ENCODE peak calls at places on chromosomes 2 and 18, in four cellular contexts. One of them, this sample, is unnamed.
A peak's percentile ranks its signal among the peaks of the same experiment; 100 is the strongest.

GRCh38 chr2:23943666-23944065 is 3.4 kb downstream of the UBXN2A start:
- DNase-seq in germinal center: no peak
- DNase-seq in stimulated activated CD4-positive, alpha-beta T cell treated with anti-CD3 and anti-CD28 coated beads, Interleukin-2, amount 100 ng/mL, for 48 hours: no peak
- DNase-seq in heart left ventricle: no peak
- DNase-seq in this sample: no peak

GRCh38 chr2:15673919-15674636 is 82.4 kb downstream of the DDX1 start:
- DNase-seq in germinal center: no peak
- DNase-seq in stimulated activated CD4-positive, alpha-beta T cell treated with anti-CD3 and anti-CD28 coated beads, Interleukin-2, amount 100 ng/mL, for 48 hours: no peak
- DNase-seq in heart left ventricle: no peak
- DNase-seq in this sample: no peak

GRCh38 chr2:149431337-149431736 is 101.0 kb downstream of the LYPD6 start:
- DNase-seq in germinal center: no peak
- DNase-seq in stimulated activated CD4-positive, alpha-beta T cell treated with anti-CD3 and anti-CD28 coated beads, Interleukin-2, amount 100 ng/mL, for 48 hours: no peak
- DNase-seq in heart left ventricle: no peak
- DNase-seq in this sample: peak; percentile 68

GRCh38 chr2:201633862-201634261 is 9.4 kb downstream of the TMEM237 start:
- DNase-seq in germinal center: no peak
- DNase-seq in stimulated activated CD4-positive, alpha-beta T cell treated with anti-CD3 and anti-CD28 coated beads, Interleukin-2, amount 100 ng/mL, for 48 hours: no peak
- DNase-seq in heart left ventricle: no peak
- DNase-seq in this sample: no peak

GRCh38 chr2:25585189-25585588 is 88.2 kb downstream of the DTNB start:
- DNase-seq in germinal center: no peak
- DNase-seq in stimulated activated CD4-positive, alpha-beta T cell treated with anti-CD3 and anti-CD28 coated beads, Interleukin-2, amount 100 ng/mL, for 48 hours: no peak
- DNase-seq in heart left ventricle: no peak
- DNase-seq in this sample: no peak

GRCh38 chr2:43944915-43945314 is 50.9 kb downstream of the LRPPRC start:
- DNase-seq in germinal center: no peak
- DNase-seq in stimulated activated CD4-positive, alpha-beta T cell treated with anti-CD3 and anti-CD28 coated beads, Interleukin-2, amount 100 ng/mL, for 48 hours: no peak
- DNase-seq in heart left ventricle: no peak
- DNase-seq in this sample: no peak

GRCh38 chr2:142130111-142131015 is 453 bp downstream of the LRP1B start:
- DNase-seq in germinal center: peak; percentile 3
- DNase-seq in stimulated activated CD4-positive, alpha-beta T cell treated with anti-CD3 and anti-CD28 coated beads, Interleukin-2, amount 100 ng/mL, for 48 hours: no peak
- DNase-seq in heart left ventricle: peak; percentile 30
- DNase-seq in this sample: peak; percentile 40

GRCh38 chr2:128457716-128458115 is 139.0 kb upstream of the HS6ST1 start:
- DNase-seq in germinal center: no peak
- DNase-seq in stimulated activated CD4-positive, alpha-beta T cell treated with anti-CD3 and anti-CD28 coated beads, Interleukin-2, amount 100 ng/mL, for 48 hours: no peak
- DNase-seq in heart left ventricle: no peak
- DNase-seq in this sample: peak; percentile 15

GRCh38 chr2:62814132-62814531 is 108.6 kb downstream of the EHBP1 start:
- DNase-seq in germinal center: no peak
- DNase-seq in stimulated activated CD4-positive, alpha-beta T cell treated with anti-CD3 and anti-CD28 coated beads, Interleukin-2, amount 100 ng/mL, for 48 hours: no peak
- DNase-seq in heart left ventricle: no peak
- DNase-seq in this sample: peak; percentile 59

GRCh38 chr2:156366747-156367146 is 34.2 kb upstream of the NR4A2 start:
- DNase-seq in germinal center: no peak
- DNase-seq in stimulated activated CD4-positive, alpha-beta T cell treated with anti-CD3 and anti-CD28 coated beads, Interleukin-2, amount 100 ng/mL, for 48 hours: no peak
- DNase-seq in heart left ventricle: no peak
- DNase-seq in this sample: no peak

GRCh38 chr18:78525364-78526111 is 454.1 kb upstream of the SALL3 start:
- DNase-seq in germinal center: no peak
- DNase-seq in stimulated activated CD4-positive, alpha-beta T cell treated with anti-CD3 and anti-CD28 coated beads, Interleukin-2, amount 100 ng/mL, for 48 hours: no peak
- DNase-seq in heart left ventricle: no peak
- DNase-seq in this sample: no peak

GRCh38 chr2:50315366-50315765 is 716.6 kb downstream of the NRXN1 start:
- DNase-seq in germinal center: no peak
- DNase-seq in stimulated activated CD4-positive, alpha-beta T cell treated with anti-CD3 and anti-CD28 coated beads, Interleukin-2, amount 100 ng/mL, for 48 hours: no peak
- DNase-seq in heart left ventricle: no peak
- DNase-seq in this sample: no peak

GRCh38 chr2:71453404-71454220 is at the start of gene DYSF:
- DNase-seq in germinal center: no peak
- DNase-seq in stimulated activated CD4-positive, alpha-beta T cell treated with anti-CD3 and anti-CD28 coated beads, Interleukin-2, amount 100 ng/mL, for 48 hours: no peak
- DNase-seq in heart left ventricle: peak; percentile 85
- DNase-seq in this sample: no peak

GRCh38 chr2:237154050-237154638 is 68.5 kb downstream of the COPS8 start:
- DNase-seq in germinal center: peak; percentile 31
- DNase-seq in stimulated activated CD4-positive, alpha-beta T cell treated with anti-CD3 and anti-CD28 coated beads, Interleukin-2, amount 100 ng/mL, for 48 hours: peak; percentile 58
- DNase-seq in heart left ventricle: no peak
- DNase-seq in this sample: peak; percentile 45

GRCh38 chr2:171590116-171590515 is 67.8 kb downstream of the CYBRD1 start:
- DNase-seq in germinal center: no peak
- DNase-seq in stimulated activated CD4-positive, alpha-beta T cell treated with anti-CD3 and anti-CD28 coated beads, Interleukin-2, amount 100 ng/mL, for 48 hours: no peak
- DNase-seq in heart left ventricle: no peak
- DNase-seq in this sample: no peak

GRCh38 chr2:52084760-52085159 is 1052.8 kb upstream of the NRXN1 start:
- DNase-seq in germinal center: no peak
- DNase-seq in stimulated activated CD4-positive, alpha-beta T cell treated with anti-CD3 and anti-CD28 coated beads, Interleukin-2, amount 100 ng/mL, for 48 hours: no peak
- DNase-seq in heart left ventricle: no peak
- DNase-seq in this sample: no peak

GRCh38 chr18:3447035-3447894 is 2.7 kb upstream of the TGIF1 start:
- DNase-seq in germinal center: no peak
- DNase-seq in stimulated activated CD4-positive, alpha-beta T cell treated with anti-CD3 and anti-CD28 coated beads, Interleukin-2, amount 100 ng/mL, for 48 hours: peak; percentile 38
- DNase-seq in heart left ventricle: peak; percentile 38
- DNase-seq in this sample: peak; percentile 51

GRCh38 chr2:108288534-108289106 is at the start of gene SULT1C2:
- DNase-seq in germinal center: no peak
- DNase-seq in stimulated activated CD4-positive, alpha-beta T cell treated with anti-CD3 and anti-CD28 coated beads, Interleukin-2, amount 100 ng/mL, for 48 hours: no peak
- DNase-seq in heart left ventricle: peak; percentile 40
- DNase-seq in this sample: no peak

GRCh38 chr18:24595556-24595955 is 135.1 kb downstream of the HRH4 start:
- DNase-seq in germinal center: no peak
- DNase-seq in stimulated activated CD4-positive, alpha-beta T cell treated with anti-CD3 and anti-CD28 coated beads, Interleukin-2, amount 100 ng/mL, for 48 hours: no peak
- DNase-seq in heart left ventricle: no peak
- DNase-seq in this sample: no peak

GRCh38 chr2:41937464-41937861 is 110.4 kb upstream of the PKDCC start:
- DNase-seq in germinal center: no peak
- DNase-seq in stimulated activated CD4-positive, alpha-beta T cell treated with anti-CD3 and anti-CD28 coated beads, Interleukin-2, amount 100 ng/mL, for 48 hours: no peak
- DNase-seq in heart left ventricle: no peak
- DNase-seq in this sample: peak; percentile 88

GRCh38 chr2:109005686-109006204 is 16.7 kb upstream of the EDAR start:
- DNase-seq in germinal center: no peak
- DNase-seq in stimulated activated CD4-positive, alpha-beta T cell treated with anti-CD3 and anti-CD28 coated beads, Interleukin-2, amount 100 ng/mL, for 48 hours: no peak
- DNase-seq in heart left ventricle: no peak
- DNase-seq in this sample: no peak

GRCh38 chr18:35635171-35635570 is 53.6 kb downstream of the GALNT1 start:
- DNase-seq in germinal center: no peak
- DNase-seq in stimulated activated CD4-positive, alpha-beta T cell treated with anti-CD3 and anti-CD28 coated beads, Interleukin-2, amount 100 ng/mL, for 48 hours: no peak
- DNase-seq in heart left ventricle: no peak
- DNase-seq in this sample: peak; percentile 66

GRCh38 chr2:149329470-149330126 is 789 bp upstream of the LYPD6 start:
- DNase-seq in germinal center: peak; percentile 7
- DNase-seq in stimulated activated CD4-positive, alpha-beta T cell treated with anti-CD3 and anti-CD28 coated beads, Interleukin-2, amount 100 ng/mL, for 48 hours: no peak
- DNase-seq in heart left ventricle: no peak
- DNase-seq in this sample: no peak

GRCh38 chr2:112784199-112785189 is at the start of gene IL1A:
- DNase-seq in germinal center: no peak
- DNase-seq in stimulated activated CD4-positive, alpha-beta T cell treated with anti-CD3 and anti-CD28 coated beads, Interleukin-2, amount 100 ng/mL, for 48 hours: no peak
- DNase-seq in heart left ventricle: no peak
- DNase-seq in this sample: peak; percentile 73

GRCh38 chr2:119241205-119241532 is 17.5 kb downstream of the STEAP3 start:
- DNase-seq in germinal center: no peak
- DNase-seq in stimulated activated CD4-positive, alpha-beta T cell treated with anti-CD3 and anti-CD28 coated beads, Interleukin-2, amount 100 ng/mL, for 48 hours: no peak
- DNase-seq in heart left ventricle: no peak
- DNase-seq in this sample: no peak

GRCh38 chr2:15511686-15512085 is 49.4 kb downstream of the NBAS start:
- DNase-seq in germinal center: no peak
- DNase-seq in stimulated activated CD4-positive, alpha-beta T cell treated with anti-CD3 and anti-CD28 coated beads, Interleukin-2, amount 100 ng/mL, for 48 hours: no peak
- DNase-seq in heart left ventricle: no peak
- DNase-seq in this sample: no peak

GRCh38 chr18:47574966-47575365 is 323.5 kb upstream of the SKOR2 start:
- DNase-seq in germinal center: no peak
- DNase-seq in stimulated activated CD4-positive, alpha-beta T cell treated with anti-CD3 and anti-CD28 coated beads, Interleukin-2, amount 100 ng/mL, for 48 hours: no peak
- DNase-seq in heart left ventricle: no peak
- DNase-seq in this sample: no peak

GRCh38 chr2:48423376-48423775 is 106.6 kb upstream of the STON1 start:
- DNase-seq in germinal center: no peak
- DNase-seq in stimulated activated CD4-positive, alpha-beta T cell treated with anti-CD3 and anti-CD28 coated beads, Interleukin-2, amount 100 ng/mL, for 48 hours: no peak
- DNase-seq in heart left ventricle: no peak
- DNase-seq in this sample: no peak

GRCh38 chr2:64204006-64204632 is 59.9 kb upstream of the PELI1 start:
- DNase-seq in germinal center: peak; percentile 26
- DNase-seq in stimulated activated CD4-positive, alpha-beta T cell treated with anti-CD3 and anti-CD28 coated beads, Interleukin-2, amount 100 ng/mL, for 48 hours: no peak
- DNase-seq in heart left ventricle: peak; percentile 42
- DNase-seq in this sample: peak; percentile 83

GRCh38 chr2:100785621-100786296 is 34.2 kb upstream of the NPAS2 start:
- DNase-seq in germinal center: no peak
- DNase-seq in stimulated activated CD4-positive, alpha-beta T cell treated with anti-CD3 and anti-CD28 coated beads, Interleukin-2, amount 100 ng/mL, for 48 hours: no peak
- DNase-seq in heart left ventricle: no peak
- DNase-seq in this sample: no peak

GRCh38 chr18:76460482-76460881 is 34.6 kb downstream of the ZNF516 start:
- DNase-seq in germinal center: no peak
- DNase-seq in stimulated activated CD4-positive, alpha-beta T cell treated with anti-CD3 and anti-CD28 coated beads, Interleukin-2, amount 100 ng/mL, for 48 hours: no peak
- DNase-seq in heart left ventricle: no peak
- DNase-seq in this sample: no peak

GRCh38 chr2:9471212-9471611 is 3.1 kb upstream of the IAH1 start:
- DNase-seq in germinal center: no peak
- DNase-seq in stimulated activated CD4-positive, alpha-beta T cell treated with anti-CD3 and anti-CD28 coated beads, Interleukin-2, amount 100 ng/mL, for 48 hours: no peak
- DNase-seq in heart left ventricle: no peak
- DNase-seq in this sample: no peak

GRCh38 chr2:238699307-238700121 is 148.4 kb upstream of the TWIST2 start:
- DNase-seq in germinal center: no peak
- DNase-seq in stimulated activated CD4-positive, alpha-beta T cell treated with anti-CD3 and anti-CD28 coated beads, Interleukin-2, amount 100 ng/mL, for 48 hours: no peak
- DNase-seq in heart left ventricle: no peak
- DNase-seq in this sample: no peak

GRCh38 chr2:166384774-166385173 is 9.0 kb upstream of the SCN9A start:
- DNase-seq in germinal center: no peak
- DNase-seq in stimulated activated CD4-positive, alpha-beta T cell treated with anti-CD3 and anti-CD28 coated beads, Interleukin-2, amount 100 ng/mL, for 48 hours: no peak
- DNase-seq in heart left ventricle: no peak
- DNase-seq in this sample: peak; percentile 28

GRCh38 chr2:191539068-191539467 is 138.9 kb upstream of the NABP1 start:
- DNase-seq in germinal center: peak; percentile 12
- DNase-seq in stimulated activated CD4-positive, alpha-beta T cell treated with anti-CD3 and anti-CD28 coated beads, Interleukin-2, amount 100 ng/mL, for 48 hours: peak; percentile 9
- DNase-seq in heart left ventricle: no peak
- DNase-seq in this sample: no peak

GRCh38 chr18:73514449-73514848 is 633.2 kb downstream of the FBXO15 start:
- DNase-seq in germinal center: no peak
- DNase-seq in stimulated activated CD4-positive, alpha-beta T cell treated with anti-CD3 and anti-CD28 coated beads, Interleukin-2, amount 100 ng/mL, for 48 hours: no peak
- DNase-seq in heart left ventricle: no peak
- DNase-seq in this sample: no peak

This sample was measured in SJSA1.